ENCODE peak calls at places on chromosomes 11 and 22, in five cellular contexts. D is endothelial cell of umbilical vein, B is IMR-90, Z is PC-3, C is HCT116. X is an unnamed sample. For H4K20me1, the result is how much of the 10 kb centered on the place peaks cover.

GRCh38 chr22:39384750-39385480 is 14.7 kb upstream of the TAB1 start:
- DNase-seq in D (peak), B (peak), Z (peak), C (no peak), X (peak)

GRCh38 chr22:38327396-38327795 is 10.2 kb upstream of the CSNK1E start:
- DNase-seq in D (no peak), B (no peak), Z (no peak), C (no peak), X (no peak)

GRCh38 chr11:75497788-75498404 is 27.8 kb downstream of the GDPD5 start:
- DNase-seq in D (no peak), B (no peak), Z (no peak), C (no peak), X (no peak)

GRCh38 chr11:74822187-74822586 is 73.5 kb downstream of the RNF169 start:
- DNase-seq in D (peak), B (peak), Z (no peak), C (no peak), X (no peak)

GRCh38 chr22:31488988-31489617 is 539 bp downstream of the EIF4ENIF1 start:
- DNase-seq in D (peak), B (peak), Z (peak), C (no peak), X (peak)

GRCh38 chr11:70631624-70632047 is 233.3 kb downstream of the CTTN start:
- DNase-seq in D (no peak), B (no peak), Z (no peak), C (no peak), X (no peak)

GRCh38 chr11:28521075-28521474 is 412.9 kb downstream of the METTL15 start:
- DNase-seq in D (no peak), B (peak), Z (no peak), C (no peak), X (no peak)

GRCh38 chr11:367956-368413 is 1.3 kb upstream of the B4GALNT4 start:
- DNase-seq in D (no peak), B (no peak), Z (no peak), C (no peak), X (no peak)

GRCh38 chr11:17735823-17736772 is 1.5 kb downstream of the KCNC1 start:
- DNase-seq in D (no peak), B (no peak), Z (no peak), C (no peak), X (peak)

GRCh38 chr11:134207538-134208239 is 16.1 kb downstream of the NCAPD3 start:
- DNase-seq in D (peak), B (no peak), Z (peak), C (no peak), X (peak)

GRCh38 chr11:2259897-2260451 is 10.4 kb downstream of the ASCL2 start:
- DNase-seq in D (no peak), B (no peak), Z (no peak), C (no peak), X (no peak)

GRCh38 chr11:2256293-2256913 is 14.0 kb downstream of the ASCL2 start:
- DNase-seq in D (no peak), B (no peak), Z (no peak), C (no peak), X (no peak)

GRCh38 chr11:2259466-2259830 is 10.9 kb downstream of the ASCL2 start:
- DNase-seq in D (no peak), B (no peak), Z (no peak), C (no peak), X (no peak)

GRCh38 chr11:2258501-2259465 is 11.6 kb downstream of the ASCL2 start:
- DNase-seq in D (no peak), B (no peak), Z (no peak), C (no peak), X (no peak)

DNA sequence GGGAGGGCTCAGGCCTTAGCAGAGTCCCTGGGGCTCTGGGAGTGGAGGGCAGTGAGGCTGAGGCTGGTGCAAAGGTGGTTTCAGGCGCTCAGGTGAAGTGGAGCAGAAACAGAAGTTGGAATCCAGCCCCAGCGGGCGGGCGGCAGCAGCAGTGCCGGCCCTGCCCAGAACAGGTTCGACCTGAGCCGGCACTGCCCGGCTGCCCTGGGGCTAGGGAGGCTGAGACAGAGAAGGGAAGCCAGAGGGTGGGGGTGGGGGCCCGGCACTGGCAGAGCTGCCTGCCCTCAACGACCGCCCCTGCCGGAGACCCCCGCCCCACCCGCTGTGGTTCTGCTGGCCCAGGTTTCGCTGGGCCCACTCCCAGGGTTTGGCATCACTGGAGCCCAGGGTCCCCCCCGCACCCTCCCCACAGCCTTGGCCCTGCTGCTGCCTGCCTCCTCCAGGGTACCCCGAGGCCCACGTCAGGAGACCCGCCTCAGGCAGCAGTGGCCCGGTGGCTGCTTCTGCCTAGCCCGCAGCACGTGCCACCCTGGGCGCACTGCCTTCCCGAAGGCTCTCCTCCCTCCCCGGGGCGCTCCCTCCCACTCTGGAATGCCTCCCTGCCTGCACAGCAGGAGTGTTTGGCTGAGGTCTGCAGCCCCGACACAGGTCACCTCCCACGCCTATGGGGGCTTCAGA is 13.2 kb downstream of the ASCL2 start:
- DNase-seq in D (no peak), B (no peak), Z (peak), C (no peak), X (no peak)
- H3K27ac ChIP-seq in D (no peak), B (no peak), Z (peak), C (no peak), X (no peak)

DNA sequence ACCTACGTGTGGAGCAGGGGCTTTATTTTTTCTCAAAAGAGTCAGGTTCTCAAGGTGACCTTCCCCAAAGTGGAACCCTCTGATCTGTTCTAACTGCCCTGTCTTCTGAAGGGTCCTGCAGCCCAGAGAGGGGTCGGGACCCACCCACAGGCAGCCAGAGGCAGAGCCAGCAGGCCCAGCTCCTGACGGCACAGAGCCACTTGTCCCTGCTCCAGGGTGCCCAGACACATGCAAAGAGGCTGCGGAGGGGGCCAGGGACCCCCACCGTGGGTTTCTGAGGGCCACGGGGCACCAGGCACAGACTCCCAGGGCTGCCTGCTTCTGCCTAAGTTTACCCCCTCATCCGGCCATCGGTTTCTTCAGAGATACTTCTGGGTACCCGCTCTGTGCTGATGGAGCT is 37.1 kb downstream of the FLRT1 start:
- DNase-seq in D (no peak), B (no peak), Z (no peak), C (no peak), X (no peak)
- H4K20me1 ChIP-seq in D (under half), B (under half), Z (under half), C (under half), X (under half)

GRCh38 chr11:68751331-68751856 is at the start of gene TESMIN:
- DNase-seq in D (peak), B (peak), Z (peak), C (peak), X (peak)

GRCh38 chr11:68750197-68750987 is 928 bp downstream of the TESMIN start:
- DNase-seq in D (no peak), B (no peak), Z (no peak), C (no peak), X (peak)

GRCh38 chr11:68749061-68749491 is 2.2 kb downstream of the TESMIN start:
- DNase-seq in D (peak), B (peak), Z (no peak), C (no peak), X (no peak)

GRCh38 chr11:68749501-68750196 is 1.7 kb downstream of the TESMIN start:
- DNase-seq in D (no peak), B (peak), Z (no peak), C (no peak), X (peak)

DNA sequence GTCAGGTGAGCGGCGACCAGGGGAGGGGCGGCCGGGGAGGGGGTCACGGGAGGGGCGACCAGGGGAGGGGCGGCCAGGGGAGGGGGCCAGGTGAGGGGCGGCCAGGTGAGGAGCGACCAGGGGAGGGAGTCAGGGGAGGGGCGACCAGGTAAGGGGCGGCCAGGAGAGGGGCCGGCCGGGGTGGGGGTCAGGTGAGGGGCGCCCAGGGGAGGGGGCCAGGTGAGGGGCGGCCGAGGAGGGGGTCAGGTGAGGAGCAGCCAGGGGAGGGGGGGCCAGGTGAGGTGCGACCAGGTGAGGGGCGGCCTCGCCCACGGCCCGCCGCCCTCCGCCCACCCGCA is 363 bp downstream of the TESMIN start:
- DNase-seq in D (no peak), B (no peak), Z (no peak), C (no peak), X (no peak)
- H3K27ac ChIP-seq in D (no peak), B (no peak), Z (no peak), C (peak), X (no peak)

DNA sequence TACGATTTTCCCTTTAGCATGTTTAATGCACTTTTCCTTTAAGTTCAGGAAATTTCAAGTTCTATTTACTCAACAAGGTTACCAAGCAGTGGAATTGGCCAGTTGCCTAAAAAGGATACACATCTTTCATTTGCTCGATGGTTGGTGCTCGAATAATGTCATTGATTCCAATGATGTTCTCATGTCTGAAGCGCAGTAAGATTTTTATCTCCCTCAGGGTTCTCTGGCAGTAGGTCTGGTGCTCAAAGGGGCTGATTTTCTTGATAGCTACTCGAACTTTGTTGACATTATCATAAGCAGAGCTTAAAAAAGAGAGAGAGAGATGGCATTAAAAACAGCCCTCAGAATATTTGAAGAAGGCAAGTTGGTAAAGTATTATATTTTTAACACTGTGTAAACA is 59.9 kb downstream of the MAPK1 start:
- DNase-seq in D (peak), B (peak), Z (peak), C (no peak), X (no peak)
- H4K20me1 ChIP-seq in D (under half), B (under half), Z (under half), C (under half), X (under half)

X was measured in neural progenitor cell.